ENCODE peak calls at places on chromosomes 5 and 9, in six cellular contexts. E is breast epithelium, B is AG09309, T is upper lobe of right lung, O is DND-41, V is A549. S is an unnamed sample.

GRCh38 chr5:34604119-34604675 is 51.9 kb upstream of the RAI14 start:
- DNase-seq in O (no peak), E (no peak), T (no peak), B (no peak), V (no peak), S (no peak)

GRCh38 chr5:55410840-55411239 is 103.1 kb downstream of the MTREX start:
- DNase-seq in O (no peak), E (no peak), B (no peak), T (no peak), V (no peak), S (no peak)

GRCh38 chr5:55668356-55668755 is 43.8 kb downstream of the SLC38A9 start:
- DNase-seq in O (no peak), B (peak), E (no peak), T (no peak), V (peak), S (peak)

GRCh38 chr5:175867587-175868347 is 3.6 kb upstream of the CPLX2 start:
- DNase-seq in E (no peak), O (peak), B (no peak), T (no peak), V (peak), S (no peak)

GRCh38 chr9:95383198-95383673 is 65.7 kb upstream of the FANCC start:
- DNase-seq in B (peak), E (no peak), T (no peak), V (peak), O (no peak), S (peak)

GRCh38 chr5:129921204-129921603 is 16.9 kb downstream of the CHSY3 start:
- DNase-seq in V (no peak), T (no peak), B (no peak), E (no peak), O (no peak), S (no peak)

GRCh38 chr9:124779368-124780059 is 2.6 kb downstream of the OLFML2A start:
- DNase-seq in O (no peak), B (peak), T (peak), E (peak), V (peak), S (peak)

GRCh38 chr5:100890514-100891008 is 12.5 kb downstream of the ST8SIA4 start:
- DNase-seq in O (no peak), T (no peak), E (no peak), V (no peak), B (no peak), S (no peak)

GRCh38 chr9:78236511-78236950 is 656 bp downstream of the CEP78 start:
- DNase-seq in E (no peak), V (peak), B (no peak), O (no peak), T (no peak), S (no peak)

GRCh38 chr9:78234810-78235209 is 1.1 kb upstream of the CEP78 start:
- DNase-seq in O (no peak), B (no peak), T (no peak), V (no peak), E (no peak), S (peak)

GRCh38 chr9:78235296-78235770 is 542 bp upstream of the CEP78 start:
- DNase-seq in B (no peak), V (peak), E (no peak), O (no peak), T (no peak), S (peak)

GRCh38 chr9:78235771-78236510 is at the start of gene CEP78:
- DNase-seq in T (peak), O (peak), E (peak), V (peak), B (peak), S (peak)

GRCh38 chr9:78230761-78231160 is 5.1 kb upstream of the CEP78 start:
- DNase-seq in V (no peak), B (no peak), E (no peak), T (no peak), O (no peak), S (no peak)
- H3K4me3 ChIP-seq in V (no peak), B (no peak), E (no peak), T (no peak), O (no peak), S (no peak)

GRCh38 chr9:79661926-79662552 is 90.3 kb downstream of the TLE4 start:
- DNase-seq in E (no peak), O (no peak), T (no peak), B (no peak), V (no peak), S (no peak)
- H3K4me3 ChIP-seq in E (no peak), O (no peak), T (no peak), B (no peak), V (no peak), S (no peak)

GRCh38 chr5:149004559-149004958 is 58.3 kb downstream of the SH3TC2 start:
- DNase-seq in E (no peak), B (no peak), T (no peak), O (no peak), V (no peak), S (no peak)

GRCh38 chr5:149001154-149001553 is 61.7 kb downstream of the SH3TC2 start:
- DNase-seq in E (no peak), T (no peak), B (no peak), O (no peak), V (no peak), S (peak)

GRCh38 chr5:149002053-149002452 is 60.8 kb downstream of the SH3TC2 start:
- DNase-seq in O (no peak), B (peak), V (peak), T (no peak), E (no peak), S (peak)

GRCh38 chr5:149005077-149005892 is 57.6 kb downstream of the SH3TC2 start:
- DNase-seq in O (no peak), B (peak), T (no peak), V (no peak), E (no peak), S (peak)

DNA sequence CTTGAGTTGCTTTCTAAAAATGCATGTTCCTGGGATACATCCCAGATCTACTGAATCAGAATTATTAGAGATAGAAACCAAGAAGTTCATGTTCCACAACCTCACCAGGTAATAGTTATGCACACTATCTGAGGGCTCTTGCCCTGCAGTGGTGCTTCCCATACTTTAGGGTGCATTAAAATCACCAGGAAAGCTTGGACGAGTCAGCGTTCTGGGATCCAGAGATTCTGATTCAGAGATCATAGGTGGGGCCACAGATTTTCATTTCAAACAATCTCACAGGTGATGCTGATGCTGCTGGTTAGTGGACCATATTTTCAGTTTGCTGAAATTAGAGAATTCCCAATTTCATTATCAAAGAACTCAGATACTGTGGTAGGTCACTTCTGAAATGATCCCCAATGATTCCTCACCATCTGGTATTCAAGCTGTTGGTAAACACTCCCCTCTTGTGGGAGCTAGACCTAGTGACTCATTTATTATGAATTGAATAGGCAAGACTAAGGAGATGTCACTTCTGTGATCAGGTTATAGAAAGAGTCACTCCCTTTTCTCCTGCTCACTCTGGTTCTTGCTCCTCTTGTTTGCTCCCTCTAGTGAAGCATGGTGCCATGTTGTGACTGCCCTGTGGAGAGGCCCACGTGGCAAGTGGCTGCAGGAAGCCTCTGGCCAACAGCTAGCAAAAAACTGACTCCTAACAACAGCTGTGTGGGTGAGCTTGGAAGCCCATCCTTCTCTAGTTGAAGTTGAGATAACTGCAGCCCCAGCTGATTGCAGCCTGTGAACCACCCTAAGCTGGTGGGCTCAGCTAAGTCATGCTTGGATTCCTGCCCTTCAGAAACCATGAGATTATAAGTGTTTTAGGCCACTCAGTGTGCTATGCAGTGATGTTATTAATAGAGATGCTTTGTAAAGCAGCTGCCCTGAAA is 59.8 kb downstream of the SH3TC2 start:
- DNase-seq in B (no peak), V (no peak), T (no peak), O (no peak), E (no peak), S (peak)
- H3K4me3 ChIP-seq in B (no peak), V (no peak), T (no peak), O (no peak), E (no peak), S (no peak)

DNA sequence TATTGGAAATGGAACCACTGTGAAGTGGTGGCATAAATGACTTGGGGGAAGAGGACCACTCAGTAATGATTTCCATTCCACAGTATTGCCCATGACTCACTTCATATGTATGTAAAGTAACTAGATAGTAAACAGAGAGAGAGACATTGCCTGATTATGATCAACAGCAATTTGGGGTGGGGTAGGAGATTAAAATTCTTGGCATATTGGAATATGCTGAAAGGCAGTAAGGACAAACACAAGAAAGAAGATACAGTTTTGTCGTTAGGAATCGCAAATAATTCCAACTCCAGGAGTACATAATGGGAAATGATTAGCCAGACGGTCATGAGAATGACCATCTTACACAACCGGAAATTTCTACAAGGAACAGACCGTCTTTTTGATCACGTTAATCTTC is 1.5 kb upstream of the HMGCS1 start:
- DNase-seq in E (no peak), V (no peak), T (no peak), O (no peak), B (no peak), S (no peak)
- H3K4me3 ChIP-seq in E (no peak), V (peak), T (no peak), O (no peak), B (no peak), S (no peak)

GRCh38 chr9:129887210-129888084 is 52.2 kb downstream of the USP20 start:
- DNase-seq in T (no peak), B (peak), O (peak), E (no peak), V (no peak), S (peak)

GRCh38 chr9:129886226-129887174 is 51.2 kb downstream of the USP20 start:
- DNase-seq in B (no peak), E (no peak), O (peak), V (no peak), T (peak), S (peak)

GRCh38 chr9:129884220-129885017 is 49.2 kb downstream of the USP20 start:
- DNase-seq in T (peak), V (peak), E (peak), B (no peak), O (peak), S (peak)

GRCh38 chr9:129885670-129886106 is 50.4 kb downstream of the USP20 start:
- DNase-seq in E (peak), T (peak), O (peak), V (peak), B (peak), S (peak)

DNA sequence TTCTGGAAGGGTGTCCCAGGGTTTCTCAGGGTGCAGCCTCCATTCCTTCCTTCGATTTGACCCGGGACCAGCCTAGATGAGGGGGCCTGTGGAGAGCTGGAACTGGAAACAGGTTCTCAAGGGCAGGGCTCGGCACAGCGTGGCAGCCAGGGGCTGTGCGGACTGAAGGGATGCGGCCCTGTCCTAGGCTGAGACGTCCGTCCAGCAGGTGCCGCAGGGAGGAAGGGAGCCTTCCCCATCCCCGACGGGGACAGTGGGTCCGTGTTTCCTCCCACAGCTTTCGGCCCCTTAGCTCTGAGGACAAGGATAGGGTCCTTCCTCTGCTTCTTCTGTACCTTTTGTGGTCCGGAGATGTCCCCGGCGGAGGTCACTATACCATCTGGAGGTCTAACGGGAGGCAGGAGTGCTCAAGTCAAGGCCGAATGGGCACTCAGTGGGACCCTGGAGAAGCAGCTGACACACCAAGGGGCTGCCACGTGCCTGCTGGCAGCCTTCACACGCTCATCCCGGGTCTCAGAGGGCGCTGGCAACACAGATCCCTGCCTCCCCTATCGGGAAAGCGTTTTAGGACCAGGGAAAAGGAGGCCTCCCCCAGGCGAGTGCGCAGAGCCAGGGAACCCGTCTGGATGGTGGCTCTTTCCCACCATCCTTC is 49.9 kb downstream of the USP20 start:
- DNase-seq in T (peak), E (no peak), B (no peak), V (no peak), O (peak), S (no peak)
- H3K4me3 ChIP-seq in T (peak), E (peak), B (peak), V (peak), O (peak), S (peak)

GRCh38 chr5:10635861-10636350 is 72.0 kb downstream of the ANKRD33B start:
- DNase-seq in B (no peak), V (no peak), E (no peak), T (no peak), O (no peak), S (no peak)
- H3K4me3 ChIP-seq in B (no peak), V (no peak), E (no peak), T (no peak), O (no peak), S (no peak)

S was measured in fibroblast of the aortic adventitia.